ENCODE peak calls at places on chromosomes 4 and X, in nine cellular contexts. One of them, this sample, is unnamed. For H3K27me3, the result is how much of the 10 kb centered on the place peaks cover.

GRCh38 chrX:149453030-149453429 is 52.1 kb downstream of the IDS start:
- DNase-seq in BJ: no peak
- DNase-seq in DND-41: no peak
- DNase-seq in endodermal cell: no peak
- DNase-seq in GM23338: no peak
- DNase-seq in dorsolateral prefrontal cortex: no peak
- DNase-seq in mesenchymal stem cell: peak
- DNase-seq in astrocyte: peak
- DNase-seq in aorta: no peak
- DNase-seq in this sample: no peak

GRCh38 chr4:75985116-75985515 is 5.6 kb downstream of the SDAD1 start:
- DNase-seq in BJ: peak
- DNase-seq in DND-41: no peak
- DNase-seq in endodermal cell: no peak
- DNase-seq in GM23338: no peak
- DNase-seq in dorsolateral prefrontal cortex: no peak
- DNase-seq in mesenchymal stem cell: peak
- DNase-seq in astrocyte: peak
- DNase-seq in aorta: no peak
- DNase-seq in this sample: no peak

GRCh38 chrX:110341189-110342035 is 17.2 kb upstream of the RTL9 start:
- DNase-seq in BJ: peak
- DNase-seq in DND-41: peak
- DNase-seq in endodermal cell: no peak
- DNase-seq in GM23338: no peak
- DNase-seq in dorsolateral prefrontal cortex: no peak
- DNase-seq in mesenchymal stem cell: peak
- DNase-seq in astrocyte: peak
- DNase-seq in aorta: no peak
- DNase-seq in this sample: no peak

GRCh38 chr4:151117371-151117962 is 18.0 kb downstream of the RPS3A start:
- DNase-seq in BJ: no peak
- DNase-seq in DND-41: peak
- DNase-seq in endodermal cell: peak
- DNase-seq in GM23338: peak
- DNase-seq in dorsolateral prefrontal cortex: peak
- DNase-seq in mesenchymal stem cell: peak
- DNase-seq in astrocyte: peak
- DNase-seq in aorta: peak
- DNase-seq in this sample: peak

GRCh38 chr4:59175588-59175987 is 2024.5 kb upstream of the ADGRL3 start:
- DNase-seq in BJ: no peak
- DNase-seq in DND-41: no peak
- DNase-seq in endodermal cell: no peak
- DNase-seq in GM23338: no peak
- DNase-seq in dorsolateral prefrontal cortex: no peak
- DNase-seq in mesenchymal stem cell: no peak
- DNase-seq in astrocyte: no peak
- DNase-seq in aorta: no peak
- DNase-seq in this sample: no peak

GRCh38 chrX:105696870-105697269 is 125.5 kb upstream of the NRK start:
- DNase-seq in BJ: no peak
- DNase-seq in DND-41: no peak
- DNase-seq in endodermal cell: no peak
- DNase-seq in GM23338: no peak
- DNase-seq in dorsolateral prefrontal cortex: no peak
- DNase-seq in mesenchymal stem cell: no peak
- DNase-seq in astrocyte: no peak
- DNase-seq in aorta: no peak
- DNase-seq in this sample: no peak

GRCh38 chr4:184364100-184364921 is 110.0 kb downstream of the IRF2 start:
- DNase-seq in BJ: no peak
- DNase-seq in DND-41: no peak
- DNase-seq in endodermal cell: peak
- DNase-seq in GM23338: no peak
- DNase-seq in dorsolateral prefrontal cortex: no peak
- DNase-seq in mesenchymal stem cell: no peak
- DNase-seq in astrocyte: no peak
- DNase-seq in aorta: no peak
- DNase-seq in this sample: no peak

GRCh38 chr4:77538574-77539157 is 67.0 kb upstream of the CXCL13 start:
- DNase-seq in BJ: no peak
- DNase-seq in DND-41: no peak
- DNase-seq in endodermal cell: no peak
- DNase-seq in GM23338: no peak
- DNase-seq in dorsolateral prefrontal cortex: no peak
- DNase-seq in mesenchymal stem cell: peak
- DNase-seq in astrocyte: peak
- DNase-seq in aorta: no peak
- DNase-seq in this sample: no peak

GRCh38 chr4:111954546-111954945 is 190.7 kb upstream of the FAM241A start:
- DNase-seq in BJ: no peak
- DNase-seq in DND-41: no peak
- DNase-seq in endodermal cell: no peak
- DNase-seq in GM23338: no peak
- DNase-seq in dorsolateral prefrontal cortex: no peak
- DNase-seq in mesenchymal stem cell: no peak
- DNase-seq in astrocyte: no peak
- DNase-seq in aorta: no peak
- DNase-seq in this sample: no peak

GRCh38 chr4:47043821-47044220 is 12.5 kb downstream of the GABRB1 start:
- DNase-seq in BJ: no peak
- DNase-seq in DND-41: no peak
- DNase-seq in endodermal cell: no peak
- DNase-seq in GM23338: no peak
- DNase-seq in dorsolateral prefrontal cortex: no peak
- DNase-seq in mesenchymal stem cell: no peak
- DNase-seq in astrocyte: no peak
- DNase-seq in aorta: no peak
- DNase-seq in this sample: no peak

GRCh38 chrX:153590961-153591956 is 7.7 kb downstream of the CCNQ start:
- DNase-seq in BJ: no peak
- DNase-seq in DND-41: no peak
- DNase-seq in endodermal cell: no peak
- DNase-seq in GM23338: no peak
- DNase-seq in dorsolateral prefrontal cortex: no peak
- DNase-seq in mesenchymal stem cell: no peak
- DNase-seq in astrocyte: no peak
- DNase-seq in aorta: no peak
- DNase-seq in this sample: no peak

GRCh38 chrX:137565921-137566745 is at the start of gene ZIC3:
- DNase-seq in BJ: no peak
- DNase-seq in DND-41: no peak
- DNase-seq in endodermal cell: peak
- DNase-seq in GM23338: peak
- DNase-seq in dorsolateral prefrontal cortex: peak
- DNase-seq in mesenchymal stem cell: peak
- DNase-seq in astrocyte: peak
- DNase-seq in aorta: peak
- DNase-seq in this sample: peak
- H3K4me3 ChIP-seq in BJ: peak
- H3K4me3 ChIP-seq in DND-41: no peak
- H3K4me3 ChIP-seq in endodermal cell: peak
- H3K4me3 ChIP-seq in GM23338: peak
- H3K4me3 ChIP-seq in dorsolateral prefrontal cortex: peak
- H3K4me3 ChIP-seq in mesenchymal stem cell: peak
- H3K4me3 ChIP-seq in astrocyte: peak
- H3K4me3 ChIP-seq in aorta: peak
- H3K4me3 ChIP-seq in this sample: peak

DNA sequence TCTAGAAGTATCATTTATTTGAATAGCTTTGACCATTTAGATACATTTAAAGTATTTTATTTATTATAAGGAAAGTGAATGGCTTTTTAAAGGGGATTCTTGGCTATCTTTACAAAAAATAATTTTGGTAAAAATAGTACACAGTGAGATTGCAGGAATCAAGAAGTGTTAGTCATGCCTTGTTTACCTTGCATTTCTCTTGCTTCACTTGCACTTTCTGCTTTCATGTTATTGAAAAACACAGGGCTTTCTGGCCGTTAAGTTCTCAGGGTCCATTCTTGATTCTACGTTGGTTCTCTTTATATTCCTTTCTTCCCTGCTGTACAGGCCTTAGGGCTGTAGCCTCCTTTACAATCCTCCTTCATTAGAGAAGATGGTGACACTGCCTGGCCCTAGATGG is 21.8 kb upstream of the SEC24D start:
- DNase-seq in BJ: no peak
- DNase-seq in DND-41: no peak
- DNase-seq in endodermal cell: no peak
- DNase-seq in GM23338: no peak
- DNase-seq in dorsolateral prefrontal cortex: no peak
- DNase-seq in mesenchymal stem cell: no peak
- DNase-seq in astrocyte: no peak
- DNase-seq in aorta: no peak
- DNase-seq in this sample: no peak
- H3K27me3 ChIP-seq in BJ: under half
- H3K27me3 ChIP-seq in DND-41: under half
- H3K27me3 ChIP-seq in endodermal cell: under half
- H3K27me3 ChIP-seq in GM23338: under half
- H3K27me3 ChIP-seq in dorsolateral prefrontal cortex: under half
- H3K27me3 ChIP-seq in mesenchymal stem cell: under half
- H3K27me3 ChIP-seq in astrocyte: under half
- H3K27me3 ChIP-seq in aorta: under half
- H3K27me3 ChIP-seq in this sample: under half

DNA sequence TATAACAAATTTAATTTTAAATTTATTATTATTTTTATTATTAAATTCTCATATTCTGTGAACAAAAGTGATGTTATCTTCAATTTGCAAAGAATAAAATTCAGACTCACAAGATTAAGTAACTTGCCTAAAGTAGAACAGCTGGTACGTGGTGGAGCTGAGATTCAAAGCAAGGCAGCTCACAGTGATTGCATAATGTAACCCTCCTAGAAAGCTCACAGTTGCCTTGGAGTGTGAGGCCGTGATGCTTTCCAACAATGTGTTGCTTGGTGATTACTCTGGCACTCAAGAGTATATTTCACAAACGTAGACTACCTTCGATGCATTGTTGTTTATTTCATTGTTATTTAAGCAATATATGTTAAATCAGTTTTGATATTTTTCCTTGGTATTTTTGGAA is 1039.2 kb upstream of the PABPC4L start:
- DNase-seq in BJ: no peak
- DNase-seq in DND-41: no peak
- DNase-seq in endodermal cell: no peak
- DNase-seq in GM23338: no peak
- DNase-seq in dorsolateral prefrontal cortex: peak
- DNase-seq in mesenchymal stem cell: no peak
- DNase-seq in astrocyte: no peak
- DNase-seq in aorta: no peak
- DNase-seq in this sample: no peak
- H3K4me3 ChIP-seq in BJ: no peak
- H3K4me3 ChIP-seq in DND-41: no peak
- H3K4me3 ChIP-seq in endodermal cell: no peak
- H3K4me3 ChIP-seq in GM23338: no peak
- H3K4me3 ChIP-seq in dorsolateral prefrontal cortex: no peak
- H3K4me3 ChIP-seq in mesenchymal stem cell: no peak
- H3K4me3 ChIP-seq in astrocyte: no peak
- H3K4me3 ChIP-seq in aorta: no peak
- H3K4me3 ChIP-seq in this sample: no peak

GRCh38 chrX:130095249-130095648 is 15.0 kb downstream of the ELF4 start:
- DNase-seq in BJ: no peak
- DNase-seq in DND-41: no peak
- DNase-seq in endodermal cell: no peak
- DNase-seq in GM23338: no peak
- DNase-seq in dorsolateral prefrontal cortex: no peak
- DNase-seq in mesenchymal stem cell: no peak
- DNase-seq in astrocyte: no peak
- DNase-seq in aorta: no peak
- DNase-seq in this sample: no peak
- H3K27me3 ChIP-seq in BJ: under half
- H3K27me3 ChIP-seq in DND-41: under half
- H3K27me3 ChIP-seq in endodermal cell: under half
- H3K27me3 ChIP-seq in GM23338: under half
- H3K27me3 ChIP-seq in dorsolateral prefrontal cortex: under half
- H3K27me3 ChIP-seq in mesenchymal stem cell: under half
- H3K27me3 ChIP-seq in astrocyte: under half
- H3K27me3 ChIP-seq in aorta: under half
- H3K27me3 ChIP-seq in this sample: under half

GRCh38 chrX:151973851-151974335 is 583 bp downstream of the GABRE start:
- DNase-seq in BJ: no peak
- DNase-seq in DND-41: no peak
- DNase-seq in endodermal cell: no peak
- DNase-seq in GM23338: peak
- DNase-seq in dorsolateral prefrontal cortex: no peak
- DNase-seq in mesenchymal stem cell: peak
- DNase-seq in astrocyte: no peak
- DNase-seq in aorta: peak
- DNase-seq in this sample: no peak

GRCh38 chrX:151974336-151975227 is at the start of gene GABRE:
- DNase-seq in BJ: no peak
- DNase-seq in DND-41: no peak
- DNase-seq in endodermal cell: peak
- DNase-seq in GM23338: peak
- DNase-seq in dorsolateral prefrontal cortex: no peak
- DNase-seq in mesenchymal stem cell: peak
- DNase-seq in astrocyte: no peak
- DNase-seq in aorta: peak
- DNase-seq in this sample: peak

GRCh38 chrX:151975736-151976275 is 1.3 kb upstream of the GABRE start:
- DNase-seq in BJ: no peak
- DNase-seq in DND-41: no peak
- DNase-seq in endodermal cell: no peak
- DNase-seq in GM23338: no peak
- DNase-seq in dorsolateral prefrontal cortex: no peak
- DNase-seq in mesenchymal stem cell: no peak
- DNase-seq in astrocyte: no peak
- DNase-seq in aorta: no peak
- DNase-seq in this sample: no peak

GRCh38 chrX:151975228-151975593 is 735 bp upstream of the GABRE start:
- DNase-seq in BJ: no peak
- DNase-seq in DND-41: no peak
- DNase-seq in endodermal cell: no peak
- DNase-seq in GM23338: peak
- DNase-seq in dorsolateral prefrontal cortex: no peak
- DNase-seq in mesenchymal stem cell: no peak
- DNase-seq in astrocyte: no peak
- DNase-seq in aorta: no peak
- DNase-seq in this sample: no peak

DNA sequence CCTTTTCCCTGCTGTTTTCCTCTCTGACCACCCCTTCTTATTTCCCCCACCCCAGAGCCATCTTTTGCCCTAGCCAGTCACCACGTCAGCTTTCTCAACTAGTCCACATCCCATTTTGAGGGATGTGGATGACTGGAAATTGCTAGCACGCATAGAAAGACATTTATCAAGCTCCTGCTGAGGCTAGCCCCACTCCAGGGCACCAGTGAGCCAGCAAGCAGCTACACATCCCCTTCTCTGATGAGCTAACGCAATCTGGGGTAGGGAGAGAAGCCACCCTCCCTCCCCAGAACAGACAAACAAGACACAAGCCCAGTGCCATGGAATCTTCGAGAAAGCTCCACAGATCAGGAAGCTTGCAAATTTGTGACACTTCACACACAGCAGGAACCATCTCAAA is 1.2 kb downstream of the GABRE start:
- DNase-seq in BJ: no peak
- DNase-seq in DND-41: no peak
- DNase-seq in endodermal cell: peak
- DNase-seq in GM23338: no peak
- DNase-seq in dorsolateral prefrontal cortex: no peak
- DNase-seq in mesenchymal stem cell: no peak
- DNase-seq in astrocyte: no peak
- DNase-seq in aorta: no peak
- DNase-seq in this sample: no peak
- H3K4me3 ChIP-seq in BJ: peak
- H3K4me3 ChIP-seq in DND-41: no peak
- H3K4me3 ChIP-seq in endodermal cell: peak
- H3K4me3 ChIP-seq in GM23338: peak
- H3K4me3 ChIP-seq in dorsolateral prefrontal cortex: no peak
- H3K4me3 ChIP-seq in mesenchymal stem cell: peak
- H3K4me3 ChIP-seq in astrocyte: peak
- H3K4me3 ChIP-seq in aorta: no peak
- H3K4me3 ChIP-seq in this sample: no peak